ENCODE peak calls at places on chromosome 21, in eight cellular contexts. One of them, this sample, is unnamed.

GRCh38 chr21:29018540-29018939 is 609 bp downstream of the RWDD2B start:
- DNase-seq in cardiac fibroblast: peak
- DNase-seq in gastrocnemius medialis: no peak
- DNase-seq in fibroblast of the aortic adventitia: peak
- DNase-seq in CD4-positive, alpha-beta T cell: no peak
- DNase-seq in omental fat pad: no peak
- DNase-seq in heart right ventricle: no peak
- DNase-seq in upper lobe of right lung: no peak
- DNase-seq in this sample: no peak

GRCh38 chr21:14734191-14734590 is 188.1 kb upstream of the SAMSN1 start:
- DNase-seq in omental fat pad: no peak
- DNase-seq in cardiac fibroblast: no peak
- DNase-seq in gastrocnemius medialis: no peak
- DNase-seq in upper lobe of right lung: no peak
- DNase-seq in heart right ventricle: no peak
- DNase-seq in CD4-positive, alpha-beta T cell: no peak
- DNase-seq in fibroblast of the aortic adventitia: no peak
- DNase-seq in this sample: no peak

GRCh38 chr21:37467082-37467481 is 100.5 kb downstream of the DYRK1A start:
- DNase-seq in heart right ventricle: no peak
- DNase-seq in upper lobe of right lung: no peak
- DNase-seq in cardiac fibroblast: no peak
- DNase-seq in gastrocnemius medialis: no peak
- DNase-seq in CD4-positive, alpha-beta T cell: no peak
- DNase-seq in omental fat pad: no peak
- DNase-seq in fibroblast of the aortic adventitia: no peak
- DNase-seq in this sample: no peak

GRCh38 chr21:24225432-24225831 is 1381.8 kb downstream of the MRPL39 start:
- DNase-seq in CD4-positive, alpha-beta T cell: no peak
- DNase-seq in cardiac fibroblast: no peak
- DNase-seq in fibroblast of the aortic adventitia: no peak
- DNase-seq in gastrocnemius medialis: no peak
- DNase-seq in omental fat pad: no peak
- DNase-seq in upper lobe of right lung: no peak
- DNase-seq in heart right ventricle: no peak
- DNase-seq in this sample: no peak

GRCh38 chr21:42414066-42414465 is 10.4 kb downstream of the UBASH3A start:
- DNase-seq in gastrocnemius medialis: no peak
- DNase-seq in fibroblast of the aortic adventitia: no peak
- DNase-seq in upper lobe of right lung: peak
- DNase-seq in CD4-positive, alpha-beta T cell: no peak
- DNase-seq in omental fat pad: no peak
- DNase-seq in cardiac fibroblast: no peak
- DNase-seq in heart right ventricle: no peak
- DNase-seq in this sample: no peak

GRCh38 chr21:36150192-36150711 is 6.4 kb upstream of the DOP1B start:
- DNase-seq in fibroblast of the aortic adventitia: peak
- DNase-seq in upper lobe of right lung: no peak
- DNase-seq in CD4-positive, alpha-beta T cell: no peak
- DNase-seq in gastrocnemius medialis: no peak
- DNase-seq in heart right ventricle: peak
- DNase-seq in cardiac fibroblast: peak
- DNase-seq in omental fat pad: no peak
- DNase-seq in this sample: peak

GRCh38 chr21:37281579-37281978 is 14.4 kb upstream of the VPS26C start:
- DNase-seq in gastrocnemius medialis: no peak
- DNase-seq in upper lobe of right lung: no peak
- DNase-seq in fibroblast of the aortic adventitia: no peak
- DNase-seq in CD4-positive, alpha-beta T cell: no peak
- DNase-seq in heart right ventricle: no peak
- DNase-seq in omental fat pad: no peak
- DNase-seq in cardiac fibroblast: no peak
- DNase-seq in this sample: no peak

GRCh38 chr21:42538479-42539275 is 25.0 kb downstream of the SLC37A1 start:
- DNase-seq in cardiac fibroblast: no peak
- DNase-seq in CD4-positive, alpha-beta T cell: no peak
- DNase-seq in heart right ventricle: no peak
- DNase-seq in gastrocnemius medialis: no peak
- DNase-seq in fibroblast of the aortic adventitia: no peak
- DNase-seq in upper lobe of right lung: peak
- DNase-seq in omental fat pad: no peak
- DNase-seq in this sample: no peak

GRCh38 chr21:37454869-37455503 is 88.4 kb downstream of the DYRK1A start:
- DNase-seq in CD4-positive, alpha-beta T cell: no peak
- DNase-seq in gastrocnemius medialis: no peak
- DNase-seq in fibroblast of the aortic adventitia: no peak
- DNase-seq in heart right ventricle: no peak
- DNase-seq in upper lobe of right lung: no peak
- DNase-seq in omental fat pad: no peak
- DNase-seq in cardiac fibroblast: no peak
- DNase-seq in this sample: no peak

GRCh38 chr21:41477641-41478318 is 30.2 kb downstream of the TMPRSS2 start:
- DNase-seq in CD4-positive, alpha-beta T cell: no peak
- DNase-seq in upper lobe of right lung: peak
- DNase-seq in cardiac fibroblast: peak
- DNase-seq in heart right ventricle: no peak
- DNase-seq in fibroblast of the aortic adventitia: no peak
- DNase-seq in omental fat pad: no peak
- DNase-seq in gastrocnemius medialis: no peak
- DNase-seq in this sample: no peak

GRCh38 chr21:34333150-34333739 is 30.6 kb upstream of the KCNE2 start:
- DNase-seq in gastrocnemius medialis: no peak
- DNase-seq in fibroblast of the aortic adventitia: peak
- DNase-seq in heart right ventricle: no peak
- DNase-seq in omental fat pad: no peak
- DNase-seq in cardiac fibroblast: no peak
- DNase-seq in CD4-positive, alpha-beta T cell: no peak
- DNase-seq in upper lobe of right lung: no peak
- DNase-seq in this sample: peak

GRCh38 chr21:18460979-18461378 is 57.4 kb upstream of the TMPRSS15 start:
- DNase-seq in CD4-positive, alpha-beta T cell: no peak
- DNase-seq in cardiac fibroblast: no peak
- DNase-seq in upper lobe of right lung: no peak
- DNase-seq in heart right ventricle: no peak
- DNase-seq in fibroblast of the aortic adventitia: no peak
- DNase-seq in gastrocnemius medialis: no peak
- DNase-seq in omental fat pad: no peak
- DNase-seq in this sample: no peak

GRCh38 chr21:35226960-35227741 is 178.0 kb upstream of the RUNX1 start:
- DNase-seq in omental fat pad: no peak
- DNase-seq in cardiac fibroblast: no peak
- DNase-seq in CD4-positive, alpha-beta T cell: peak
- DNase-seq in fibroblast of the aortic adventitia: no peak
- DNase-seq in upper lobe of right lung: no peak
- DNase-seq in gastrocnemius medialis: no peak
- DNase-seq in heart right ventricle: no peak
- DNase-seq in this sample: no peak

GRCh38 chr21:37385179-37385765 is 18.7 kb downstream of the DYRK1A start:
- DNase-seq in heart right ventricle: no peak
- DNase-seq in CD4-positive, alpha-beta T cell: no peak
- DNase-seq in omental fat pad: no peak
- DNase-seq in gastrocnemius medialis: no peak
- DNase-seq in fibroblast of the aortic adventitia: no peak
- DNase-seq in upper lobe of right lung: no peak
- DNase-seq in cardiac fibroblast: no peak
- DNase-seq in this sample: no peak

GRCh38 chr21:34639882-34640788 is 25.2 kb upstream of the RCAN1 start:
- DNase-seq in cardiac fibroblast: no peak
- DNase-seq in gastrocnemius medialis: no peak
- DNase-seq in heart right ventricle: no peak
- DNase-seq in fibroblast of the aortic adventitia: peak
- DNase-seq in CD4-positive, alpha-beta T cell: no peak
- DNase-seq in omental fat pad: no peak
- DNase-seq in upper lobe of right lung: no peak
- DNase-seq in this sample: no peak

GRCh38 chr21:31201548-31201947 is 142.5 kb downstream of the TIAM1 start:
- DNase-seq in CD4-positive, alpha-beta T cell: no peak
- DNase-seq in gastrocnemius medialis: peak
- DNase-seq in cardiac fibroblast: peak
- DNase-seq in heart right ventricle: peak
- DNase-seq in fibroblast of the aortic adventitia: peak
- DNase-seq in omental fat pad: no peak
- DNase-seq in upper lobe of right lung: no peak
- DNase-seq in this sample: no peak

DNA sequence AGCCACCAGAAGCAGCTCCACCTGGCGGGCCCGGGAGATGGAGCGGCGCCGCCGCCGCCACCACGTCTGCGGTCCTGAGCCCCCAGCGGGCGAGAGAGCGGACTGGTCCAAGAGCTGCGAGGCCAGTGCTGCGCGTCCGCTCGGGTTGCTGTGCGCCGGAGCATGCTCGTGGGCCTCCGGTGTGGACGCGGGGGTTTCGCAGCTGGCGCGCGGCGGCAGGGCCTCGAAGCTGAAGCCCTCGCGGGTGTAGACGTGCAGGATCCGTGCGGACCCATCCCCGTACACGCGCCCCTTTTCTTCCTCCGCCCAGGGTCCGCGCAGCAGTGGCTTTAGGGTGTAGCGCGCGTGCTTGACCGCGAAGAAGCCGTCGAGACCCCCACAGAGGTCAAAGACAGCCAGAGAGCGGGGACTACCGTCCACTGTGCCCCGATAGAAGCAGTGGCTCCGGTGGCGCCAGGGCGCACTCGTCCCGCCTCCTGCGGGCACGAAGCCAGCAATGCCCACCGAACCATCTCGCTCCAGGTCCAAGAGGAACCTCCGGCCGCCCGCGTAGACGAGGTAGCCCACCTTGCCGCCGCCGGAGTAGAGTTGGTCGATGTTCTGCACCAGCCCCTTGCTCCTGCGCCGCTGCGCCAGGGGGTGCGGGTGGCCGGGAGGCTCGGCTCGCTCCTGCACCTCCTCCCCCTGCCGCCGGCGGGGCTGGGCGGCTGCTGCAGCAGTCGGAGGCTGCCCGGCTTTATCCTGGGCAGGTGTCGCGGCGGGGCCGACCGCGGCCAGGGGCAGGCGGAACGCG is 1.1 kb downstream of the ADAMTS5 start:
- DNase-seq in omental fat pad: peak
- DNase-seq in upper lobe of right lung: peak
- DNase-seq in fibroblast of the aortic adventitia: peak
- DNase-seq in gastrocnemius medialis: peak
- DNase-seq in cardiac fibroblast: peak
- DNase-seq in heart right ventricle: peak
- DNase-seq in CD4-positive, alpha-beta T cell: no peak
- DNase-seq in this sample: no peak
- TF ChIP-seq CTCF in omental fat pad: no peak
- TF ChIP-seq CTCF in upper lobe of right lung: peak
- TF ChIP-seq CTCF in fibroblast of the aortic adventitia: peak
- TF ChIP-seq CTCF in gastrocnemius medialis: no peak
- TF ChIP-seq CTCF in cardiac fibroblast: no peak
- TF ChIP-seq CTCF in heart right ventricle: peak
- TF ChIP-seq CTCF in CD4-positive, alpha-beta T cell: no peak
- TF ChIP-seq CTCF in this sample: peak

DNA sequence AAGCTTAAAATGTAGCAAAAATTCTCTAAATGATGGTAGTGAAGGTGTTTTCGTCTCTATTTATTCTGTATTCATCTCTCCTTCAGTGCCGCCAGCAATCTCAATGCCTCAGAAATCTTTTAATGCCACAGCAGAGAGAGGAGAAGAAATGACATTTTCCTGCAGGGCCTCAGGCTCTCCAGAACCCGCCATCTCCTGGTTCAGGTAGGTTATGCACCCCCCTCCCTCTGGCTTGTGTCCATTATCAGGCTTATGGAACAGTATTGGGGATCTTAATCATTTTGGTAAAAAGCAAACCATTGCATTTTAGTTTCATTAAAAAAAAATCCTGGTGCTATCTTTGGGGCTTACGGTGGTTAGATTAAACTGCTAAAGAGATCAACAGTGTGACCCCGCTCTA is 326.1 kb downstream of the NCAM2 start:
- DNase-seq in upper lobe of right lung: no peak
- DNase-seq in cardiac fibroblast: no peak
- DNase-seq in fibroblast of the aortic adventitia: no peak
- DNase-seq in omental fat pad: no peak
- DNase-seq in CD4-positive, alpha-beta T cell: no peak
- DNase-seq in gastrocnemius medialis: no peak
- DNase-seq in heart right ventricle: no peak
- DNase-seq in this sample: no peak
- TF ChIP-seq CTCF in upper lobe of right lung: no peak
- TF ChIP-seq CTCF in cardiac fibroblast: no peak
- TF ChIP-seq CTCF in fibroblast of the aortic adventitia: no peak
- TF ChIP-seq CTCF in omental fat pad: no peak
- TF ChIP-seq CTCF in CD4-positive, alpha-beta T cell: no peak
- TF ChIP-seq CTCF in gastrocnemius medialis: no peak
- TF ChIP-seq CTCF in heart right ventricle: no peak
- TF ChIP-seq CTCF in this sample: peak

DNA sequence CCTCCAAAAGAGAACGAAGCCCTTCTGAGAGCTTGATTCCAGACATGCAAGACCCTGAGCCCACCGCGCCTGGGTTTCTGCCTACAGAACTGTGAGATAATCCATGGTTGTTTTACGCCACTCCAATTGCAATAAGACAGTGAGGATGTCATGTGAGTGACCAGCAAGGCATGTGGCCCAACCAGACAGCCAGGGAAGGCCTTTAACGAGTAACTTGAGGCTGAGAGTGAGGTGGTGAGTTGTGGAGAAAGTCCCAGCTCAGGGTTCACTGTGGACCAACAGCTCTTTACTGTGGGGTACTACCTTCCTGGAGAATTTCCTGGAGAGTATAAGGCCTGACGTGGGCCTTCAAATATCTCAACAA is 153.9 kb downstream of the ETS2 start:
- DNase-seq in CD4-positive, alpha-beta T cell: no peak
- DNase-seq in omental fat pad: no peak
- DNase-seq in fibroblast of the aortic adventitia: no peak
- DNase-seq in upper lobe of right lung: no peak
- DNase-seq in heart right ventricle: no peak
- DNase-seq in gastrocnemius medialis: no peak
- DNase-seq in cardiac fibroblast: no peak
- DNase-seq in this sample: no peak
- TF ChIP-seq CTCF in CD4-positive, alpha-beta T cell: no peak
- TF ChIP-seq CTCF in omental fat pad: no peak
- TF ChIP-seq CTCF in fibroblast of the aortic adventitia: no peak
- TF ChIP-seq CTCF in upper lobe of right lung: no peak
- TF ChIP-seq CTCF in heart right ventricle: no peak
- TF ChIP-seq CTCF in gastrocnemius medialis: no peak
- TF ChIP-seq CTCF in cardiac fibroblast: no peak
- TF ChIP-seq CTCF in this sample: no peak

GRCh38 chr21:45699966-45700365 is 56.4 kb downstream of the PCBP3 start:
- DNase-seq in heart right ventricle: no peak
- DNase-seq in CD4-positive, alpha-beta T cell: no peak
- DNase-seq in fibroblast of the aortic adventitia: no peak
- DNase-seq in cardiac fibroblast: no peak
- DNase-seq in gastrocnemius medialis: no peak
- DNase-seq in upper lobe of right lung: no peak
- DNase-seq in omental fat pad: no peak
- DNase-seq in this sample: no peak

GRCh38 chr21:45700461-45700860 is 56.9 kb downstream of the PCBP3 start:
- DNase-seq in upper lobe of right lung: no peak
- DNase-seq in omental fat pad: no peak
- DNase-seq in cardiac fibroblast: no peak
- DNase-seq in gastrocnemius medialis: no peak
- DNase-seq in fibroblast of the aortic adventitia: no peak
- DNase-seq in heart right ventricle: no peak
- DNase-seq in CD4-positive, alpha-beta T cell: no peak
- DNase-seq in this sample: no peak

GRCh38 chr21:45698493-45698947 is 55.0 kb downstream of the PCBP3 start:
- DNase-seq in fibroblast of the aortic adventitia: peak
- DNase-seq in CD4-positive, alpha-beta T cell: no peak
- DNase-seq in gastrocnemius medialis: no peak
- DNase-seq in cardiac fibroblast: peak
- DNase-seq in upper lobe of right lung: no peak
- DNase-seq in omental fat pad: peak
- DNase-seq in heart right ventricle: peak
- DNase-seq in this sample: peak

GRCh38 chr21:45699251-45699942 is 55.9 kb downstream of the PCBP3 start:
- DNase-seq in omental fat pad: no peak
- DNase-seq in CD4-positive, alpha-beta T cell: no peak
- DNase-seq in gastrocnemius medialis: no peak
- DNase-seq in heart right ventricle: no peak
- DNase-seq in cardiac fibroblast: no peak
- DNase-seq in fibroblast of the aortic adventitia: no peak
- DNase-seq in upper lobe of right lung: no peak
- DNase-seq in this sample: no peak

GRCh38 chr21:45695086-45695485 is 51.6 kb downstream of the PCBP3 start:
- DNase-seq in CD4-positive, alpha-beta T cell: no peak
- DNase-seq in omental fat pad: no peak
- DNase-seq in upper lobe of right lung: no peak
- DNase-seq in cardiac fibroblast: no peak
- DNase-seq in heart right ventricle: no peak
- DNase-seq in gastrocnemius medialis: no peak
- DNase-seq in fibroblast of the aortic adventitia: no peak
- DNase-seq in this sample: no peak
- TF ChIP-seq CTCF in CD4-positive, alpha-beta T cell: no peak
- TF ChIP-seq CTCF in omental fat pad: no peak
- TF ChIP-seq CTCF in upper lobe of right lung: no peak
- TF ChIP-seq CTCF in cardiac fibroblast: no peak
- TF ChIP-seq CTCF in heart right ventricle: no peak
- TF ChIP-seq CTCF in gastrocnemius medialis: no peak
- TF ChIP-seq CTCF in fibroblast of the aortic adventitia: no peak
- TF ChIP-seq CTCF in this sample: no peak

This sample was measured in HFFc6.